ENCODE peak calls at places on chromosomes 2 and 18, in five cellular contexts. R, X, E, G and Y are unnamed samples.

GRCh38 chr2:24050041-24050655 is 607 bp downstream of the FKBP1B start:
- DNase-seq in X (peak; percentile 16), G (no peak), R (peak; percentile 70), E (peak; percentile 9), Y (peak; percentile 84)

GRCh38 chr2:238685327-238685709 is 162.6 kb upstream of the TWIST2 start:
- DNase-seq in X (no peak), R (no peak), G (no peak), E (no peak), Y (no peak)

GRCh38 chr2:119397196-119397595 is 30.4 kb downstream of the DBI start:
- DNase-seq in R (no peak), X (no peak), E (no peak), G (no peak), Y (no peak)

GRCh38 chr2:147641644-147642043 is 203.2 kb upstream of the ACVR2A start:
- DNase-seq in G (no peak), X (no peak), R (no peak), E (no peak), Y (no peak)

GRCh38 chr2:234606906-234607305 is 110.0 kb upstream of the ARL4C start:
- DNase-seq in X (no peak), E (no peak), G (no peak), R (no peak), Y (no peak)

GRCh38 chr18:56789004-56789888 is 138.1 kb downstream of the WDR7 start:
- DNase-seq in G (no peak), R (no peak), E (no peak), X (peak; percentile 26), Y (no peak)

GRCh38 chr18:74005320-74006110 is 142.1 kb downstream of the FBXO15 start:
- DNase-seq in R (no peak), E (no peak), X (no peak), G (no peak), Y (no peak)

GRCh38 chr2:160876765-160877164 is 283.5 kb upstream of the TANK start:
- DNase-seq in R (no peak), G (no peak), X (peak; percentile 4), E (no peak), Y (no peak)

GRCh38 chr2:157603203-157603602 is 25.5 kb downstream of the ACVR1C start:
- DNase-seq in G (no peak), E (no peak), R (no peak), X (no peak), Y (no peak)

GRCh38 chr2:114442545-114442944 is at the start of gene DPP10:
- DNase-seq in E (no peak), R (no peak), X (peak; percentile 0), G (no peak), Y (no peak)

GRCh38 chr2:177783835-177784448 is 288.6 kb downstream of the PDE11A start:
- DNase-seq in G (no peak), R (no peak), X (peak; percentile 76), E (no peak), Y (no peak)

GRCh38 chr18:3604626-3605408 is 154.8 kb downstream of the TGIF1 start:
- DNase-seq in X (peak; percentile 95), E (no peak), G (no peak), R (no peak), Y (peak; percentile 35)

GRCh38 chr2:3594493-3595281 is at the start of gene COLEC11:
- DNase-seq in E (no peak), G (no peak), X (peak; percentile 14), R (no peak), Y (peak; percentile 83)

GRCh38 chr2:220315098-220315785 is 687.8 kb downstream of the SLC4A3 start:
- DNase-seq in R (no peak), X (no peak), E (no peak), G (no peak), Y (no peak)

GRCh38 chr18:48983793-48984437 is 33.1 kb upstream of the SMAD7 start:
- DNase-seq in R (no peak), X (no peak), E (peak; percentile 23), G (no peak), Y (no peak)

GRCh38 chr2:38610851-38611801 is 8.4 kb upstream of the HNRNPLL start:
- DNase-seq in R (no peak), E (no peak), X (peak; percentile 50), G (no peak), Y (no peak)

GRCh38 chr2:197011777-197012641 is 85.5 kb upstream of the PGAP1 start:
- DNase-seq in E (peak; percentile 94), X (peak; percentile 48), R (no peak), G (no peak), Y (no peak)

GRCh38 chr2:140876015-140876414 is 1254.8 kb downstream of the LRP1B start:
- DNase-seq in R (no peak), E (no peak), X (no peak), G (no peak), Y (no peak)

GRCh38 chr18:3449702-3450357 is at the start of gene TGIF1:
- DNase-seq in G (peak; percentile 45), R (peak; percentile 93), X (peak; percentile 88), E (no peak), Y (peak; percentile 93)

GRCh38 chr2:174338626-174339570 is 4.1 kb downstream of the SP9 start:
- DNase-seq in G (no peak), R (no peak), X (no peak), E (no peak), Y (no peak)

GRCh38 chr2:32864337-32864736 is 82.4 kb upstream of the LTBP1 start:
- DNase-seq in G (no peak), E (no peak), X (peak; percentile 81), R (no peak), Y (no peak)

GRCh38 chr2:168089200-168089599 is 158.2 kb downstream of the STK39 start:
- DNase-seq in E (no peak), X (no peak), R (no peak), G (no peak), Y (no peak)

GRCh38 chr2:120453635-120453998 is 107.7 kb downstream of the INHBB start:
- DNase-seq in X (no peak), E (no peak), R (peak; percentile 12), G (no peak), Y (no peak)

GRCh38 chr2:44010266-44010665 is 14.5 kb upstream of the LRPPRC start:
- DNase-seq in G (no peak), X (no peak), R (no peak), E (no peak), Y (no peak)

GRCh38 chr2:65350714-65351113 is 81.7 kb downstream of the SPRED2 start:
- DNase-seq in E (no peak), R (no peak), G (no peak), X (no peak), Y (no peak)

GRCh38 chr2:186695081-186695756 is 1.4 kb downstream of the FAM171B start:
- DNase-seq in X (peak; percentile 54), G (no peak), E (peak; percentile 71), R (no peak), Y (no peak)

GRCh38 chr2:237662671-237663093 is 35.3 kb downstream of the LRRFIP1 start:
- DNase-seq in R (peak; percentile 96), G (peak; percentile 13), X (peak; percentile 89), E (peak; percentile 98), Y (peak; percentile 85)

GRCh38 chr2:31888550-31888949 is 122.3 kb downstream of the MEMO1 start:
- DNase-seq in E (no peak), G (no peak), X (no peak), R (no peak), Y (no peak)

GRCh38 chr18:26854292-26854881 is 11.1 kb downstream of the AQP4 start:
- DNase-seq in G (no peak), R (no peak), E (no peak), X (no peak), Y (no peak)